ENCODE peak calls at places on chromosomes 4 and X, in eight cellular contexts. Y is pancreas; J is AG08396; T is sigmoid colon; X is right lobe of liver; D is stimulated activated CD4-positive, alpha-beta T cell treated with anti-CD3 and anti-CD28 coated beads, Interleukin-2, amount 100 ng/mL, for 24 hours; C is lower lobe of right lung; A is cardiac fibroblast. L is an unnamed sample.

GRCh38 chr4:153362184-153362583 is 17.7 kb downstream of the MND1 start:
- DNase-seq in Y (no peak), J (no peak), T (no peak), X (no peak), D (no peak), C (no peak), A (peak; percentile 60), L (no peak)

GRCh38 chr4:152598454-152598853 is 62.6 kb upstream of the FBXW7 start:
- DNase-seq in Y (no peak), J (no peak), T (no peak), X (no peak), D (no peak), C (no peak), A (no peak), L (no peak)

GRCh38 chrX:37910186-37910585 is 62.8 kb upstream of the DYNLT3 start:
- DNase-seq in Y (no peak), J (no peak), T (no peak), X (no peak), D (no peak), C (no peak), A (no peak), L (no peak)

GRCh38 chr4:77188498-77189187 is 31.6 kb downstream of the CCNG2 start:
- DNase-seq in Y (no peak), J (no peak), T (no peak), X (no peak), D (no peak), C (no peak), A (no peak), L (no peak)

GRCh38 chr4:22712541-22712940 is 19.8 kb downstream of the GBA3 start:
- DNase-seq in Y (no peak), J (no peak), T (no peak), X (no peak), D (no peak), C (no peak), A (no peak), L (no peak)

GRCh38 chr4:139890810-139891209 is 225.2 kb downstream of the MGST2 start:
- DNase-seq in Y (no peak), J (no peak), T (no peak), X (no peak), D (no peak), C (no peak), A (peak; percentile 85), L (peak; percentile 60)

GRCh38 chr4:142091085-142091513 is 454.7 kb downstream of the IL15 start:
- DNase-seq in Y (no peak), J (peak; percentile 53), T (no peak), X (no peak), D (no peak), C (no peak), A (peak; percentile 99), L (peak; percentile 96)

GRCh38 chr4:1578968-1579833 is 104.9 kb downstream of the FAM53A start:
- DNase-seq in Y (peak; percentile 77), J (peak; percentile 93), T (peak; percentile 92), X (peak; percentile 78), D (peak; percentile 76), C (peak; percentile 91), A (peak; percentile 84), L (no peak)

GRCh38 chr4:105453550-105454201 is 20.2 kb downstream of the PPA2 start:
- DNase-seq in Y (no peak), J (no peak), T (no peak), X (no peak), D (no peak), C (no peak), A (no peak), L (no peak)

GRCh38 chr4:4912155-4912554 is 52.7 kb downstream of the MSX1 start:
- DNase-seq in Y (no peak), J (no peak), T (no peak), X (no peak), D (no peak), C (no peak), A (no peak), L (no peak)

GRCh38 chr4:53640576-53641459 is 49.5 kb upstream of the LNX1 start:
- DNase-seq in Y (no peak), J (no peak), T (no peak), X (no peak), D (no peak), C (peak; percentile 57), A (peak; percentile 46), L (no peak)

GRCh38 chr4:6907658-6908191 is 1.9 kb upstream of the TBC1D14 start:
- DNase-seq in Y (no peak), J (no peak), T (peak; percentile 59), X (peak; percentile 60), D (no peak), C (peak; percentile 77), A (peak; percentile 48), L (no peak)

GRCh38 chrX:102863735-102864134 is 73.3 kb upstream of the RAB40AL start:
- DNase-seq in Y (peak; percentile 92), J (peak; percentile 69), T (peak; percentile 88), X (peak; percentile 74), D (peak; percentile 85), C (peak; percentile 81), A (peak; percentile 84), L (peak; percentile 58)

GRCh38 chr4:106355193-106355592 is 13.4 kb downstream of the GIMD1 start:
- DNase-seq in Y (no peak), J (no peak), T (no peak), X (peak; percentile 57), D (no peak), C (no peak), A (peak; percentile 10), L (no peak)

GRCh38 chrX:70301716-70302115 is 11.8 kb downstream of the KIF4A start:
- DNase-seq in Y (no peak), J (no peak), T (no peak), X (no peak), D (no peak), C (no peak), A (peak; percentile 75), L (peak; percentile 47)

GRCh38 chrX:149040873-149041535 is 464.1 kb downstream of the IDS start:
- DNase-seq in Y (no peak), J (no peak), T (no peak), X (no peak), D (no peak), C (no peak), A (no peak), L (no peak)

GRCh38 chrX:42442745-42443144 is 335.2 kb downstream of the PPP1R2C start:
- DNase-seq in Y (no peak), J (no peak), T (no peak), X (no peak), D (no peak), C (no peak), A (no peak), L (no peak)

GRCh38 chr4:56575820-56576429 is 70.3 kb downstream of the ARL9 start:
- DNase-seq in Y (no peak), J (peak; percentile 46), T (no peak), X (no peak), D (no peak), C (no peak), A (peak; percentile 67), L (peak; percentile 10)

GRCh38 chr4:186587416-186588018 is 32.1 kb upstream of the MTNR1A start:
- DNase-seq in Y (peak; percentile 89), J (peak; percentile 57), T (peak; percentile 83), X (peak; percentile 65), D (peak; percentile 69), C (peak; percentile 68), A (peak; percentile 77), L (peak; percentile 25)

GRCh38 chrX:4710618-4711433 is 997.4 kb upstream of the PRKX start:
- DNase-seq in Y (no peak), J (no peak), T (no peak), X (no peak), D (no peak), C (no peak), A (no peak), L (no peak)

GRCh38 chrX:23369037-23369436 is 34.4 kb downstream of the PTCHD1 start:
- DNase-seq in Y (no peak), J (no peak), T (no peak), X (no peak), D (no peak), C (no peak), A (no peak), L (no peak)

GRCh38 chr4:16226816-16227461 is 668 bp upstream of the TAPT1 start:
- DNase-seq in Y (peak; percentile 82), J (peak; percentile 47), T (peak; percentile 80), X (peak; percentile 77), D (peak; percentile 52), C (peak; percentile 75), A (peak; percentile 26), L (no peak)

GRCh38 chr4:111016416-111016815 is 393.5 kb upstream of the PITX2 start:
- DNase-seq in Y (no peak), J (no peak), T (no peak), X (no peak), D (no peak), C (no peak), A (no peak), L (no peak)

GRCh38 chr4:147760695-147761094 is 28.8 kb downstream of the ARHGAP10 start:
- DNase-seq in Y (peak; percentile 72), J (no peak), T (peak; percentile 86), X (no peak), D (no peak), C (no peak), A (peak; percentile 34), L (no peak)

GRCh38 chr4:138894688-138895087 is 120.9 kb upstream of the NOCT start:
- DNase-seq in Y (no peak), J (no peak), T (no peak), X (no peak), D (no peak), C (peak; percentile 65), A (no peak), L (no peak)

GRCh38 chr4:54322817-54323417 is 93.8 kb downstream of the PDGFRA start:
- DNase-seq in Y (peak; percentile 69), J (peak; percentile 81), T (no peak), X (no peak), D (peak; percentile 47), C (peak; percentile 64), A (peak; percentile 67), L (peak; percentile 22)

GRCh38 chr4:187908079-187908501 is 87.5 kb upstream of the ZFP42 start:
- DNase-seq in Y (no peak), J (peak; percentile 14), T (no peak), X (no peak), D (no peak), C (no peak), A (peak; percentile 58), L (no peak)

GRCh38 chrX:111875881-111876280 is at the start of gene TRPC5OS:
- DNase-seq in Y (no peak), J (no peak), T (no peak), X (no peak), D (no peak), C (no peak), A (no peak), L (no peak)

GRCh38 chr4:38195486-38195885 is 235.3 kb downstream of the PTTG2 start:
- DNase-seq in Y (no peak), J (no peak), T (no peak), X (no peak), D (no peak), C (no peak), A (no peak), L (no peak)

GRCh38 chrX:45758319-45758718 is 557.6 kb upstream of the DIPK2B start:
- DNase-seq in Y (no peak), J (peak; percentile 46), T (no peak), X (no peak), D (peak; percentile 43), C (no peak), A (peak; percentile 77), L (no peak)

GRCh38 chr4:40840985-40841571 is 91.3 kb downstream of the NSUN7 start:
- DNase-seq in Y (peak; percentile 78), J (peak; percentile 77), T (peak; percentile 66), X (no peak), D (peak; percentile 84), C (peak; percentile 80), A (peak; percentile 74), L (peak; percentile 76)